ENCODE peak calls at places on chromosomes 5 and 9, in six cellular contexts. One of them, this sample, is unnamed.

GRCh38 chr5:151619812-151620462 is 28.8 kb upstream of the FAT2 start:
- DNase-seq in activated T-cell treated with anti-CD3 and anti-CD28 coated beads for 1 hour: no peak
- DNase-seq in EL: no peak
- DNase-seq in DMS153: no peak
- DNase-seq in stimulated activated CD4-positive, alpha-beta T cell treated with anti-CD3 and anti-CD28 coated beads, Interleukin-2, amount 100 ng/mL, for 48 hours: no peak
- DNase-seq in activated gamma-delta T cell: no peak
- DNase-seq in this sample: no peak

GRCh38 chr5:41794478-41794877 is 75.7 kb downstream of the OXCT1 start:
- DNase-seq in activated gamma-delta T cell: no peak
- DNase-seq in EL: peak
- DNase-seq in DMS153: no peak
- DNase-seq in activated T-cell treated with anti-CD3 and anti-CD28 coated beads for 1 hour: no peak
- DNase-seq in stimulated activated CD4-positive, alpha-beta T cell treated with anti-CD3 and anti-CD28 coated beads, Interleukin-2, amount 100 ng/mL, for 48 hours: no peak
- DNase-seq in this sample: no peak

GRCh38 chr9:129221979-129222635 is 44.0 kb upstream of the IER5L start:
- DNase-seq in stimulated activated CD4-positive, alpha-beta T cell treated with anti-CD3 and anti-CD28 coated beads, Interleukin-2, amount 100 ng/mL, for 48 hours: no peak
- DNase-seq in activated gamma-delta T cell: no peak
- DNase-seq in EL: no peak
- DNase-seq in DMS153: no peak
- DNase-seq in activated T-cell treated with anti-CD3 and anti-CD28 coated beads for 1 hour: no peak
- DNase-seq in this sample: no peak

GRCh38 chr5:169013208-169013728 is 287.7 kb downstream of the SLIT3 start:
- DNase-seq in activated gamma-delta T cell: no peak
- DNase-seq in DMS153: no peak
- DNase-seq in activated T-cell treated with anti-CD3 and anti-CD28 coated beads for 1 hour: no peak
- DNase-seq in EL: no peak
- DNase-seq in stimulated activated CD4-positive, alpha-beta T cell treated with anti-CD3 and anti-CD28 coated beads, Interleukin-2, amount 100 ng/mL, for 48 hours: no peak
- DNase-seq in this sample: no peak

GRCh38 chr9:103731541-103731940 is 362.6 kb upstream of the SMC2 start:
- DNase-seq in activated T-cell treated with anti-CD3 and anti-CD28 coated beads for 1 hour: no peak
- DNase-seq in EL: no peak
- DNase-seq in stimulated activated CD4-positive, alpha-beta T cell treated with anti-CD3 and anti-CD28 coated beads, Interleukin-2, amount 100 ng/mL, for 48 hours: no peak
- DNase-seq in DMS153: no peak
- DNase-seq in activated gamma-delta T cell: no peak
- DNase-seq in this sample: no peak

GRCh38 chr5:113117543-113118110 is 141.0 kb downstream of the DCP2 start:
- DNase-seq in activated gamma-delta T cell: no peak
- DNase-seq in EL: no peak
- DNase-seq in stimulated activated CD4-positive, alpha-beta T cell treated with anti-CD3 and anti-CD28 coated beads, Interleukin-2, amount 100 ng/mL, for 48 hours: no peak
- DNase-seq in activated T-cell treated with anti-CD3 and anti-CD28 coated beads for 1 hour: no peak
- DNase-seq in DMS153: no peak
- DNase-seq in this sample: no peak

GRCh38 chr5:178683758-178684157 is 46.7 kb downstream of the ZNF354A start:
- DNase-seq in activated T-cell treated with anti-CD3 and anti-CD28 coated beads for 1 hour: no peak
- DNase-seq in EL: no peak
- DNase-seq in activated gamma-delta T cell: no peak
- DNase-seq in DMS153: no peak
- DNase-seq in stimulated activated CD4-positive, alpha-beta T cell treated with anti-CD3 and anti-CD28 coated beads, Interleukin-2, amount 100 ng/mL, for 48 hours: no peak
- DNase-seq in this sample: no peak

GRCh38 chr5:28788954-28789353 is 1750.6 kb upstream of the CDH9 start:
- DNase-seq in activated T-cell treated with anti-CD3 and anti-CD28 coated beads for 1 hour: no peak
- DNase-seq in EL: no peak
- DNase-seq in DMS153: peak
- DNase-seq in stimulated activated CD4-positive, alpha-beta T cell treated with anti-CD3 and anti-CD28 coated beads, Interleukin-2, amount 100 ng/mL, for 48 hours: no peak
- DNase-seq in activated gamma-delta T cell: no peak
- DNase-seq in this sample: no peak

GRCh38 chr5:151234476-151235238 is 10.8 kb upstream of the CCDC69 start:
- DNase-seq in stimulated activated CD4-positive, alpha-beta T cell treated with anti-CD3 and anti-CD28 coated beads, Interleukin-2, amount 100 ng/mL, for 48 hours: no peak
- DNase-seq in EL: peak
- DNase-seq in DMS153: no peak
- DNase-seq in activated T-cell treated with anti-CD3 and anti-CD28 coated beads for 1 hour: no peak
- DNase-seq in activated gamma-delta T cell: no peak
- DNase-seq in this sample: peak

GRCh38 chr9:134593756-134594375 is 47.7 kb upstream of the COL5A1 start:
- DNase-seq in EL: no peak
- DNase-seq in DMS153: no peak
- DNase-seq in stimulated activated CD4-positive, alpha-beta T cell treated with anti-CD3 and anti-CD28 coated beads, Interleukin-2, amount 100 ng/mL, for 48 hours: no peak
- DNase-seq in activated gamma-delta T cell: no peak
- DNase-seq in activated T-cell treated with anti-CD3 and anti-CD28 coated beads for 1 hour: no peak
- DNase-seq in this sample: no peak

GRCh38 chr9:97905228-97905627 is 17.1 kb downstream of the TRMO start:
- DNase-seq in stimulated activated CD4-positive, alpha-beta T cell treated with anti-CD3 and anti-CD28 coated beads, Interleukin-2, amount 100 ng/mL, for 48 hours: no peak
- DNase-seq in EL: no peak
- DNase-seq in activated T-cell treated with anti-CD3 and anti-CD28 coated beads for 1 hour: no peak
- DNase-seq in DMS153: no peak
- DNase-seq in activated gamma-delta T cell: no peak
- DNase-seq in this sample: no peak

GRCh38 chr5:142323480-142324376 is 1.1 kb downstream of the SPRY4 start:
- DNase-seq in stimulated activated CD4-positive, alpha-beta T cell treated with anti-CD3 and anti-CD28 coated beads, Interleukin-2, amount 100 ng/mL, for 48 hours: no peak
- DNase-seq in DMS153: no peak
- DNase-seq in activated gamma-delta T cell: no peak
- DNase-seq in activated T-cell treated with anti-CD3 and anti-CD28 coated beads for 1 hour: no peak
- DNase-seq in EL: peak
- DNase-seq in this sample: no peak

GRCh38 chr5:16619136-16619535 is 2.3 kb upstream of the RETREG1 start:
- DNase-seq in activated T-cell treated with anti-CD3 and anti-CD28 coated beads for 1 hour: no peak
- DNase-seq in DMS153: no peak
- DNase-seq in EL: no peak
- DNase-seq in activated gamma-delta T cell: no peak
- DNase-seq in stimulated activated CD4-positive, alpha-beta T cell treated with anti-CD3 and anti-CD28 coated beads, Interleukin-2, amount 100 ng/mL, for 48 hours: no peak
- DNase-seq in this sample: no peak

GRCh38 chr5:158463971-158464370 is 605.0 kb upstream of the CLINT1 start:
- DNase-seq in stimulated activated CD4-positive, alpha-beta T cell treated with anti-CD3 and anti-CD28 coated beads, Interleukin-2, amount 100 ng/mL, for 48 hours: no peak
- DNase-seq in activated T-cell treated with anti-CD3 and anti-CD28 coated beads for 1 hour: no peak
- DNase-seq in DMS153: no peak
- DNase-seq in activated gamma-delta T cell: no peak
- DNase-seq in EL: peak
- DNase-seq in this sample: no peak

GRCh38 chr5:59840200-59840601 is 53.3 kb downstream of the PDE4D start:
- DNase-seq in activated gamma-delta T cell: no peak
- DNase-seq in stimulated activated CD4-positive, alpha-beta T cell treated with anti-CD3 and anti-CD28 coated beads, Interleukin-2, amount 100 ng/mL, for 48 hours: no peak
- DNase-seq in activated T-cell treated with anti-CD3 and anti-CD28 coated beads for 1 hour: no peak
- DNase-seq in DMS153: no peak
- DNase-seq in EL: peak
- DNase-seq in this sample: no peak

GRCh38 chr5:59134770-59135169 is 551.9 kb downstream of the RAB3C start:
- DNase-seq in EL: no peak
- DNase-seq in activated gamma-delta T cell: no peak
- DNase-seq in stimulated activated CD4-positive, alpha-beta T cell treated with anti-CD3 and anti-CD28 coated beads, Interleukin-2, amount 100 ng/mL, for 48 hours: no peak
- DNase-seq in DMS153: no peak
- DNase-seq in activated T-cell treated with anti-CD3 and anti-CD28 coated beads for 1 hour: no peak
- DNase-seq in this sample: no peak

GRCh38 chr9:112348257-112348992 is 15.0 kb upstream of the PTBP3 start:
- DNase-seq in activated T-cell treated with anti-CD3 and anti-CD28 coated beads for 1 hour: peak
- DNase-seq in stimulated activated CD4-positive, alpha-beta T cell treated with anti-CD3 and anti-CD28 coated beads, Interleukin-2, amount 100 ng/mL, for 48 hours: peak
- DNase-seq in DMS153: peak
- DNase-seq in EL: peak
- DNase-seq in activated gamma-delta T cell: no peak
- DNase-seq in this sample: peak

GRCh38 chr5:140553657-140554056 is 3.6 kb downstream of the SRA1 start:
- DNase-seq in activated T-cell treated with anti-CD3 and anti-CD28 coated beads for 1 hour: no peak
- DNase-seq in stimulated activated CD4-positive, alpha-beta T cell treated with anti-CD3 and anti-CD28 coated beads, Interleukin-2, amount 100 ng/mL, for 48 hours: no peak
- DNase-seq in activated gamma-delta T cell: no peak
- DNase-seq in DMS153: no peak
- DNase-seq in EL: no peak
- DNase-seq in this sample: no peak

GRCh38 chr9:114588671-114589526 is 1.3 kb downstream of the ATP6V1G1 start:
- DNase-seq in activated gamma-delta T cell: no peak
- DNase-seq in stimulated activated CD4-positive, alpha-beta T cell treated with anti-CD3 and anti-CD28 coated beads, Interleukin-2, amount 100 ng/mL, for 48 hours: no peak
- DNase-seq in EL: peak
- DNase-seq in activated T-cell treated with anti-CD3 and anti-CD28 coated beads for 1 hour: no peak
- DNase-seq in DMS153: no peak
- DNase-seq in this sample: no peak

GRCh38 chr9:89482056-89482784 is 15.7 kb downstream of the SEMA4D start:
- DNase-seq in activated gamma-delta T cell: no peak
- DNase-seq in DMS153: no peak
- DNase-seq in activated T-cell treated with anti-CD3 and anti-CD28 coated beads for 1 hour: no peak
- DNase-seq in EL: no peak
- DNase-seq in stimulated activated CD4-positive, alpha-beta T cell treated with anti-CD3 and anti-CD28 coated beads, Interleukin-2, amount 100 ng/mL, for 48 hours: no peak
- DNase-seq in this sample: no peak

GRCh38 chr5:139104577-139105271 is 93.4 kb downstream of the SIL1 start:
- DNase-seq in stimulated activated CD4-positive, alpha-beta T cell treated with anti-CD3 and anti-CD28 coated beads, Interleukin-2, amount 100 ng/mL, for 48 hours: no peak
- DNase-seq in DMS153: no peak
- DNase-seq in activated T-cell treated with anti-CD3 and anti-CD28 coated beads for 1 hour: no peak
- DNase-seq in activated gamma-delta T cell: no peak
- DNase-seq in EL: peak
- DNase-seq in this sample: no peak

GRCh38 chr5:109805882-109806281 is 116.2 kb downstream of the MAN2A1 start:
- DNase-seq in DMS153: no peak
- DNase-seq in activated T-cell treated with anti-CD3 and anti-CD28 coated beads for 1 hour: no peak
- DNase-seq in stimulated activated CD4-positive, alpha-beta T cell treated with anti-CD3 and anti-CD28 coated beads, Interleukin-2, amount 100 ng/mL, for 48 hours: no peak
- DNase-seq in EL: no peak
- DNase-seq in activated gamma-delta T cell: no peak
- DNase-seq in this sample: no peak

GRCh38 chr5:111781200-111781599 is 24.2 kb upstream of the NREP start:
- DNase-seq in EL: peak
- DNase-seq in activated gamma-delta T cell: no peak
- DNase-seq in DMS153: no peak
- DNase-seq in activated T-cell treated with anti-CD3 and anti-CD28 coated beads for 1 hour: no peak
- DNase-seq in stimulated activated CD4-positive, alpha-beta T cell treated with anti-CD3 and anti-CD28 coated beads, Interleukin-2, amount 100 ng/mL, for 48 hours: no peak
- DNase-seq in this sample: no peak

GRCh38 chr9:15206949-15207696 is 99.9 kb downstream of the TTC39B start:
- DNase-seq in EL: peak
- DNase-seq in activated T-cell treated with anti-CD3 and anti-CD28 coated beads for 1 hour: no peak
- DNase-seq in stimulated activated CD4-positive, alpha-beta T cell treated with anti-CD3 and anti-CD28 coated beads, Interleukin-2, amount 100 ng/mL, for 48 hours: no peak
- DNase-seq in DMS153: no peak
- DNase-seq in activated gamma-delta T cell: no peak
- DNase-seq in this sample: no peak

GRCh38 chr9:132773093-132773492 is 102.8 kb downstream of the GTF3C4 start:
- DNase-seq in EL: no peak
- DNase-seq in activated gamma-delta T cell: no peak
- DNase-seq in DMS153: no peak
- DNase-seq in stimulated activated CD4-positive, alpha-beta T cell treated with anti-CD3 and anti-CD28 coated beads, Interleukin-2, amount 100 ng/mL, for 48 hours: no peak
- DNase-seq in activated T-cell treated with anti-CD3 and anti-CD28 coated beads for 1 hour: no peak
- DNase-seq in this sample: no peak

GRCh38 chr5:5105531-5105930 is 34.6 kb upstream of the ADAMTS16 start:
- DNase-seq in EL: no peak
- DNase-seq in stimulated activated CD4-positive, alpha-beta T cell treated with anti-CD3 and anti-CD28 coated beads, Interleukin-2, amount 100 ng/mL, for 48 hours: no peak
- DNase-seq in activated gamma-delta T cell: no peak
- DNase-seq in activated T-cell treated with anti-CD3 and anti-CD28 coated beads for 1 hour: no peak
- DNase-seq in DMS153: peak
- DNase-seq in this sample: no peak

GRCh38 chr5:154107729-154108128 is 69.0 kb downstream of the MFAP3 start:
- DNase-seq in activated gamma-delta T cell: no peak
- DNase-seq in DMS153: no peak
- DNase-seq in stimulated activated CD4-positive, alpha-beta T cell treated with anti-CD3 and anti-CD28 coated beads, Interleukin-2, amount 100 ng/mL, for 48 hours: no peak
- DNase-seq in EL: no peak
- DNase-seq in activated T-cell treated with anti-CD3 and anti-CD28 coated beads for 1 hour: no peak
- DNase-seq in this sample: no peak

GRCh38 chr9:125484632-125485282 is 222.3 kb downstream of the MAPKAP1 start:
- DNase-seq in activated gamma-delta T cell: no peak
- DNase-seq in stimulated activated CD4-positive, alpha-beta T cell treated with anti-CD3 and anti-CD28 coated beads, Interleukin-2, amount 100 ng/mL, for 48 hours: no peak
- DNase-seq in DMS153: no peak
- DNase-seq in EL: peak
- DNase-seq in activated T-cell treated with anti-CD3 and anti-CD28 coated beads for 1 hour: no peak
- DNase-seq in this sample: no peak

GRCh38 chr5:54702470-54702869 is 184.9 kb downstream of the SNX18 start:
- DNase-seq in DMS153: no peak
- DNase-seq in activated gamma-delta T cell: no peak
- DNase-seq in EL: peak
- DNase-seq in stimulated activated CD4-positive, alpha-beta T cell treated with anti-CD3 and anti-CD28 coated beads, Interleukin-2, amount 100 ng/mL, for 48 hours: no peak
- DNase-seq in activated T-cell treated with anti-CD3 and anti-CD28 coated beads for 1 hour: no peak
- DNase-seq in this sample: no peak

GRCh38 chr9:83538172-83538889 is at the start of gene FRMD3:
- DNase-seq in EL: peak
- DNase-seq in DMS153: peak
- DNase-seq in stimulated activated CD4-positive, alpha-beta T cell treated with anti-CD3 and anti-CD28 coated beads, Interleukin-2, amount 100 ng/mL, for 48 hours: peak
- DNase-seq in activated gamma-delta T cell: no peak
- DNase-seq in activated T-cell treated with anti-CD3 and anti-CD28 coated beads for 1 hour: no peak
- DNase-seq in this sample: peak